ENCODE peak calls at places on chromosomes 11 and 22, in ten cellular contexts. X is neural progenitor cell; S is HT1080; R is PC-3; D is HCEC 1CT; L is HS-27A; U is activated CD8-positive, alpha-beta memory T cell treated with anti-CD3 and anti-CD28 coated beads, Interleukin-2, amount 50 U/mL, for 48 hours; V is colonic mucosa; Y is lower leg skin; Q is iPS DF 6.9. M is an unnamed sample.

GRCh38 chr22:41983516-41983915 is 14.3 kb downstream of the SEPTIN3 start:
- DNase-seq in X (no peak), S (no peak), R (no peak), D (no peak), L (no peak), U (no peak), V (no peak), Y (no peak), Q (no peak), M (no peak)

GRCh38 chr11:61138940-61139339 is 22.3 kb downstream of the VPS37C start:
- DNase-seq in X (no peak), S (peak; percentile 84), R (no peak), D (no peak), L (peak; percentile 34), U (no peak), V (no peak), Y (no peak), Q (no peak), M (no peak)

GRCh38 chr22:32588063-32588462 is 113.5 kb downstream of the FBXO7 start:
- DNase-seq in X (no peak), S (no peak), R (no peak), D (no peak), L (no peak), U (no peak), V (no peak), Y (no peak), Q (no peak), M (no peak)

GRCh38 chr11:69905202-69905535 is 86.0 kb upstream of the FGF3 start:
- DNase-seq in X (no peak), S (no peak), R (no peak), D (no peak), L (no peak), U (no peak), V (no peak), Y (no peak), Q (no peak), M (no peak)

GRCh38 chr11:2834893-2835767 is 50.4 kb downstream of the CDKN1C start:
- DNase-seq in X (no peak), S (peak; percentile 61), R (peak; percentile 40), D (peak; percentile 17), L (no peak), U (no peak), V (no peak), Y (no peak), Q (no peak), M (no peak)

GRCh38 chr11:821513-822371 is 3.0 kb downstream of the PNPLA2 start:
- DNase-seq in X (no peak), S (no peak), R (no peak), D (no peak), L (no peak), U (no peak), V (no peak), Y (no peak), Q (no peak), M (no peak)

GRCh38 chr11:123576501-123576900 is 77.9 kb downstream of the SCN3B start:
- DNase-seq in X (no peak), S (no peak), R (no peak), D (no peak), L (no peak), U (no peak), V (no peak), Y (no peak), Q (no peak), M (no peak)

GRCh38 chr11:45885921-45886721 is 670 bp downstream of the MAPK8IP1 start:
- DNase-seq in X (peak; percentile 64), S (no peak), R (no peak), D (no peak), L (no peak), U (no peak), V (no peak), Y (no peak), Q (no peak), M (no peak)

GRCh38 chr22:17239156-17239701 is 20.0 kb upstream of the ADA2 start:
- DNase-seq in X (no peak), S (no peak), R (no peak), D (no peak), L (no peak), U (no peak), V (no peak), Y (no peak), Q (no peak), M (no peak)

GRCh38 chr22:48278620-48279464 is 1516.4 kb downstream of the TBC1D22A start:
- DNase-seq in X (no peak), S (no peak), R (no peak), D (no peak), L (no peak), U (no peak), V (no peak), Y (no peak), Q (no peak), M (no peak)

GRCh38 chr22:28812491-28812890 is 12.1 kb upstream of the XBP1 start:
- DNase-seq in X (no peak), S (no peak), R (no peak), D (no peak), L (no peak), U (no peak), V (no peak), Y (no peak), Q (no peak), M (no peak)

GRCh38 chr11:35927730-35928129 is 16.1 kb upstream of the LDLRAD3 start:
- DNase-seq in X (no peak), S (peak; percentile 31), R (peak; percentile 97), D (peak; percentile 67), L (no peak), U (no peak), V (peak; percentile 21), Y (peak; percentile 90), Q (no peak), M (peak; percentile 52)

GRCh38 chr11:111417766-111418435 is 38.8 kb upstream of the POU2AF1 start:
- DNase-seq in X (no peak), S (no peak), R (no peak), D (peak; percentile 69), L (no peak), U (no peak), V (peak; percentile 47), Y (peak; percentile 30), Q (no peak), M (peak; percentile 84)

GRCh38 chr11:15117751-15118150 is 3.0 kb downstream of the INSC start:
- DNase-seq in X (no peak), S (no peak), R (no peak), D (no peak), L (no peak), U (no peak), V (no peak), Y (no peak), Q (no peak), M (no peak)

GRCh38 chr11:12090761-12091261 is 19.6 kb upstream of the MICAL2 start:
- DNase-seq in X (no peak), S (no peak), R (peak; percentile 93), D (no peak), L (no peak), U (no peak), V (peak; percentile 93), Y (no peak), Q (no peak), M (no peak)

GRCh38 chr22:36617694-36618522 is 85.6 kb downstream of the CACNG2 start:
- DNase-seq in X (no peak), S (no peak), R (no peak), D (no peak), L (no peak), U (no peak), V (no peak), Y (no peak), Q (no peak), M (no peak)

GRCh38 chr11:33324211-33324985 is 67.2 kb downstream of the HIPK3 start:
- DNase-seq in X (no peak), S (no peak), R (no peak), D (no peak), L (no peak), U (no peak), V (no peak), Y (no peak), Q (no peak), M (no peak)

GRCh38 chr11:66723693-66724092 is 5.3 kb downstream of the SPTBN2 start:
- DNase-seq in X (no peak), S (peak; percentile 24), R (peak; percentile 63), D (no peak), L (no peak), U (no peak), V (no peak), Y (no peak), Q (no peak), M (no peak)

GRCh38 chr22:19841641-19842385 is 12.9 kb downstream of the GNB1L start:
- DNase-seq in X (no peak), S (no peak), R (no peak), D (no peak), L (no peak), U (no peak), V (no peak), Y (no peak), Q (no peak), M (no peak)

GRCh38 chr11:100636536-100636935 is 50.6 kb upstream of the ARHGAP42 start:
- DNase-seq in X (no peak), S (no peak), R (no peak), D (no peak), L (no peak), U (no peak), V (no peak), Y (no peak), Q (no peak), M (no peak)

GRCh38 chr11:69909561-69910518 is 90.6 kb upstream of the FGF3 start:
- DNase-seq in X (peak; percentile 63), S (no peak), R (peak; percentile 37), D (no peak), L (no peak), U (no peak), V (no peak), Y (no peak), Q (no peak), M (no peak)

GRCh38 chr11:19441752-19442553 is 201.2 kb upstream of the E2F8 start:
- DNase-seq in X (no peak), S (peak; percentile 97), R (peak; percentile 95), D (peak; percentile 95), L (peak; percentile 94), U (peak; percentile 67), V (no peak), Y (no peak), Q (no peak), M (peak; percentile 76)